ENCODE peak calls at places on chromosomes 16 and 17, in seven cellular contexts. B, I, H, O, Y, R and J are unnamed samples.

GRCh38 chr17:1179635-1180433 is at the start of gene ABR:
- DNase-seq in B (peak; percentile 68), I (no peak), H (peak; percentile 47), O (peak; percentile 55), Y (peak; percentile 74), R (peak; percentile 60), J (no peak)

GRCh38 chr16:66714659-66715307 is 18.2 kb upstream of the CMTM4 start:
- DNase-seq in B (no peak), I (no peak), H (no peak), O (no peak), Y (no peak), R (peak; percentile 19), J (peak; percentile 96)

GRCh38 chr16:67105251-67105650 is 4.5 kb upstream of the PHAF1 start:
- DNase-seq in B (no peak), I (no peak), H (no peak), O (no peak), Y (no peak), R (no peak), J (no peak)

GRCh38 chr16:82671743-82672142 is 45.0 kb downstream of the CDH13 start:
- DNase-seq in B (no peak), I (no peak), H (no peak), O (peak; percentile 34), Y (peak; percentile 52), R (no peak), J (no peak)

GRCh38 chr17:57899822-57900221 is 50.0 kb upstream of the MRPS23 start:
- DNase-seq in B (peak; percentile 45), I (no peak), H (no peak), O (no peak), Y (no peak), R (no peak), J (peak; percentile 81)

GRCh38 chr16:4442371-4442770 is 16.7 kb downstream of the DNAJA3 start:
- DNase-seq in B (no peak), I (no peak), H (no peak), O (no peak), Y (no peak), R (no peak), J (no peak)

GRCh38 chr17:81093576-81094223 is 58.7 kb downstream of the BAIAP2 start:
- DNase-seq in B (no peak), I (no peak), H (no peak), O (no peak), Y (no peak), R (no peak), J (no peak)

GRCh38 chr16:54817432-54817831 is 113.2 kb upstream of the IRX5 start:
- DNase-seq in B (peak; percentile 15), I (no peak), H (peak; percentile 8), O (no peak), Y (peak; percentile 40), R (peak; percentile 27), J (no peak)

GRCh38 chr16:66894948-66895696 is 14.8 kb downstream of the PDP2 start:
- DNase-seq in B (peak; percentile 85), I (peak; percentile 77), H (peak; percentile 85), O (peak; percentile 39), Y (peak; percentile 79), R (peak; percentile 76), J (peak; percentile 88)

GRCh38 chr17:41366070-41366469 is 3.5 kb downstream of the KRT33B start:
- DNase-seq in B (no peak), I (no peak), H (no peak), O (no peak), Y (no peak), R (no peak), J (no peak)

GRCh38 chr16:81405702-81406113 is 38.9 kb upstream of the CMIP start:
- DNase-seq in B (peak; percentile 89), I (no peak), H (peak; percentile 91), O (no peak), Y (peak; percentile 69), R (no peak), J (peak; percentile 89)

GRCh38 chr16:5377280-5377898 is 279.8 kb upstream of the EEF2KMT start:
- DNase-seq in B (no peak), I (no peak), H (no peak), O (no peak), Y (no peak), R (no peak), J (no peak)

GRCh38 chr17:69093279-69093789 is 32.6 kb upstream of the ABCA9 start:
- DNase-seq in B (no peak), I (no peak), H (peak; percentile 70), O (no peak), Y (no peak), R (no peak), J (peak; percentile 46)

GRCh38 chr16:17439580-17439979 is 31.2 kb downstream of the XYLT1 start:
- DNase-seq in B (no peak), I (no peak), H (no peak), O (no peak), Y (no peak), R (no peak), J (peak; percentile 17)

GRCh38 chr17:65786479-65786878 is 225.0 kb upstream of the AXIN2 start:
- DNase-seq in B (no peak), I (no peak), H (no peak), O (no peak), Y (no peak), R (no peak), J (no peak)

GRCh38 chr16:15946257-15947044 is 3.0 kb upstream of the ABCC1 start:
- DNase-seq in B (peak; percentile 89), I (no peak), H (peak; percentile 73), O (no peak), Y (no peak), R (peak; percentile 62), J (no peak)

GRCh38 chr17:75398279-75398678 is 7.2 kb downstream of the GRB2 start:
- DNase-seq in B (no peak), I (no peak), H (no peak), O (no peak), Y (no peak), R (no peak), J (no peak)

GRCh38 chr16:21590287-21590686 is 9.1 kb upstream of the METTL9 start:
- DNase-seq in B (peak; percentile 56), I (no peak), H (peak; percentile 25), O (no peak), Y (no peak), R (no peak), J (no peak)

GRCh38 chr17:16243811-16244567 is 27.0 kb downstream of the PIGL start:
- DNase-seq in B (no peak), I (no peak), H (no peak), O (no peak), Y (peak; percentile 35), R (peak; percentile 24), J (peak; percentile 81)

GRCh38 chr17:71111945-71112344 is 942.6 kb downstream of the KCNJ2 start:
- DNase-seq in B (peak; percentile 42), I (no peak), H (no peak), O (no peak), Y (no peak), R (no peak), J (no peak)

GRCh38 chr17:61314368-61315078 is 85.1 kb upstream of the TBX2 start:
- DNase-seq in B (peak; percentile 50), I (peak; percentile 22), H (peak; percentile 89), O (no peak), Y (no peak), R (no peak), J (no peak)

GRCh38 chr17:27564463-27564862 is 66.5 kb upstream of the LGALS9 start:
- DNase-seq in B (no peak), I (no peak), H (peak; percentile 41), O (no peak), Y (no peak), R (no peak), J (no peak)

GRCh38 chr17:27563532-27563931 is 67.5 kb upstream of the LGALS9 start:
- DNase-seq in B (no peak), I (no peak), H (no peak), O (no peak), Y (no peak), R (no peak), J (no peak)

GRCh38 chr17:27560668-27561067 is 70.3 kb upstream of the LGALS9 start:
- DNase-seq in B (no peak), I (no peak), H (peak; percentile 51), O (no peak), Y (no peak), R (peak; percentile 36), J (peak; percentile 72)

GRCh38 chr17:27559996-27560481 is 70.9 kb upstream of the LGALS9 start:
- DNase-seq in B (peak; percentile 89), I (peak; percentile 57), H (peak; percentile 97), O (no peak), Y (no peak), R (peak; percentile 92), J (peak; percentile 82)

GRCh38 chr17:27562777-27563455 is 68.1 kb upstream of the LGALS9 start:
- DNase-seq in B (peak; percentile 36), I (no peak), H (no peak), O (no peak), Y (no peak), R (no peak), J (no peak)
- H3K4me1 ChIP-seq in B (peaks cover 21% of the 10 kb centered on the region), I (no peaks in the 10 kb centered on the region), H (peaks cover 16% of the 10 kb centered on the region), O (no peaks in the 10 kb centered on the region), Y (peaks cover 2% of the 10 kb centered on the region), R (peaks cover 27% of the 10 kb centered on the region), J (peaks cover 5% of the 10 kb centered on the region)

GRCh38 chr17:40091691-40092397 is 8.5 kb downstream of the NR1D1 start:
- DNase-seq in B (peak; percentile 48), I (no peak), H (no peak), O (no peak), Y (peak; percentile 46), R (no peak), J (no peak)
- H3K4me1 ChIP-seq in B (peaks cover 23% of the 10 kb centered on the region), I (no peaks in the 10 kb centered on the region), H (peaks cover 10% of the 10 kb centered on the region), O (peaks cover 23% of the 10 kb centered on the region), Y (peaks cover 22% of the 10 kb centered on the region), R (no peaks in the 10 kb centered on the region), J (peaks cover 2% of the 10 kb centered on the region)

GRCh38 chr16:73912311-73912710 is 384.3 kb upstream of the PSMD7 start:
- DNase-seq in B (no peak), I (no peak), H (no peak), O (no peak), Y (no peak), R (no peak), J (no peak)
- H3K4me1 ChIP-seq in B (no peaks in the 10 kb centered on the region), I (no peaks in the 10 kb centered on the region), H (peaks cover 7% of the 10 kb centered on the region), O (no peaks in the 10 kb centered on the region), Y (peaks cover 22% of the 10 kb centered on the region), R (no peaks in the 10 kb centered on the region), J (no peaks in the 10 kb centered on the region)

DNA sequence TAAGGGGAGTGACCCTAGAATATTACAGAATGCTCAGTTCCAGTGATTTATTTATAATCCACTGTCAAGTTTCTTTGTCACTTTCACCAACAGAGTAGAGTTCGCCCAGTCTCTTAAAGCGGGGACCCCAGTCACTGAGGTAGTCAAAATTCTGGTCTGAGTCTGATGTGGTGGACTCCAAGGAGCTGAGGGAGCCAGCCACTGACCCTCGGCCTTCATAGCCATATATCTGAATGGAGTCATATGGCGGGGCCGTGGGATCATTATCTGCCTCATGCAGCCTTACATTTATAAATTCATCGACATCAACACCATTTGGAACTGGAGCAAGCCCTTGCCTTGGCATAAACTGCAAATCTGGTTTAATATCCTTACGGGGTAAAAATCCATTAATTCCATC is 382.7 kb downstream of the CDH8 start:
- DNase-seq in B (no peak), I (no peak), H (no peak), O (no peak), Y (no peak), R (no peak), J (no peak)
- H3K4me1 ChIP-seq in B (no peaks in the 10 kb centered on the region), I (no peaks in the 10 kb centered on the region), H (no peaks in the 10 kb centered on the region), O (no peaks in the 10 kb centered on the region), Y (no peaks in the 10 kb centered on the region), R (no peaks in the 10 kb centered on the region), J (no peaks in the 10 kb centered on the region)

DNA sequence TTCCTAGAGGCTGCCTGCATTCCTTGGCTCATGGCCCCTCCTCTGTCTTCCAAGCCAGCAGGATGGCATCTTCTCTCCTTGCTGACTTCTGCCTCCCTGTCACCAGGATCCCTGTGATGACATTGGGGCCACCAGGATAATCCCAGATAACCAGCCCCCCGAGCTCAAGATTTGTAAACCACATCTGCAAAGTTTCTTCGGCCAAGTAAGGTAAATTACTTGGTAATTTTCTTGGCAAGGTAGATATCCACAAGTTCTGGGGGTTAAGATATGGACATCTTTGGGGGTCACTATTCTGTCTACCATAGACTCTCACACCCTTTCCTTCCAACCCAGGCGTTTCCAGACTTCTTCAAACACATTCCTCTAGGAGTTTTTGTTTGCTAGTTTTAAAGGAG is 42.6 kb upstream of the ZCCHC14 start:
- DNase-seq in B (no peak), I (no peak), H (no peak), O (no peak), Y (no peak), R (no peak), J (no peak)
- H3K4me1 ChIP-seq in B (peaks cover 14% of the 10 kb centered on the region), I (no peaks in the 10 kb centered on the region), H (peaks cover 12% of the 10 kb centered on the region), O (no peaks in the 10 kb centered on the region), Y (peaks cover 8% of the 10 kb centered on the region), R (no peaks in the 10 kb centered on the region), J (no peaks in the 10 kb centered on the region)